ENCODE peak calls at places on chromosome 18, in four cellular contexts. V is endothelial cell, J is activated T-cell treated with anti-CD3 and anti-CD28 coated beads for 1 hour, O is A549. T is an unnamed sample.

GRCh38 chr18:31275722-31276463 is 42.1 kb upstream of the DSG1 start:
- DNase-seq in V (no peak), J (no peak), O (peak), T (no peak)

GRCh38 chr18:49725809-49726514 is 87.4 kb downstream of the ACAA2 start:
- DNase-seq in V (peak), J (no peak), O (peak), T (peak)

GRCh38 chr18:22355598-22355997 is 62.1 kb downstream of the CTAGE1 start:
- DNase-seq in V (no peak), J (no peak), O (no peak), T (no peak)

GRCh38 chr18:74806700-74807416 is 209.2 kb downstream of the ZNF407 start:
- DNase-seq in V (no peak), J (no peak), O (peak), T (peak)

GRCh38 chr18:1968801-1969498 is 602.4 kb downstream of the METTL4 start:
- DNase-seq in V (no peak), J (no peak), O (no peak), T (no peak)

GRCh38 chr18:48975817-48976649 is 25.3 kb upstream of the SMAD7 start:
- DNase-seq in V (peak), J (peak), O (peak), T (peak)

GRCh38 chr18:25230658-25231326 is 121.2 kb downstream of the ZNF521 start:
- DNase-seq in V (peak), J (no peak), O (peak), T (peak)

GRCh38 chr18:32911660-32912284 is 138.9 kb upstream of the KLHL14 start:
- DNase-seq in V (no peak), J (no peak), O (no peak), T (peak)

GRCh38 chr18:37450434-37451133 is 115.0 kb downstream of the CELF4 start:
- DNase-seq in V (peak), J (no peak), O (no peak), T (no peak)

GRCh38 chr18:11886629-11887028 is 21.5 kb downstream of the MPPE1 start:
- DNase-seq in V (no peak), J (no peak), O (no peak), T (no peak)

GRCh38 chr18:23302852-23303527 is 150.1 kb upstream of the RIOK3 start:
- DNase-seq in V (peak), J (no peak), O (no peak), T (peak)